ENCODE peak calls at places on chromosomes 2 and 18, in eight cellular contexts. T, I, C, J, G, A, U and P are unnamed samples.

GRCh38 chr2:27407798-27408491 is 1.4 kb downstream of the PPM1G start:
- DNase-seq in I (no peak), A (no peak), C (peak), J (peak), T (peak), G (no peak), U (no peak), P (no peak)

GRCh38 chr2:95061119-95061512 is 35.6 kb downstream of the MAL start:
- DNase-seq in A (no peak), T (no peak), J (no peak), C (no peak), U (no peak), I (no peak), G (no peak), P (no peak)

GRCh38 chr2:156405586-156405985 is 30.6 kb upstream of the GPD2 start:
- DNase-seq in T (no peak), A (no peak), J (no peak), I (peak), U (no peak), G (no peak), C (peak), P (no peak)

GRCh38 chr2:85741811-85742507 is 11.8 kb upstream of the ATOH8 start:
- DNase-seq in J (peak), G (no peak), A (no peak), T (peak), U (peak), I (peak), C (peak), P (no peak)

GRCh38 chr2:45889053-45889452 is 237.6 kb downstream of the PRKCE start:
- DNase-seq in U (no peak), A (peak), T (no peak), I (no peak), G (no peak), C (peak), J (no peak), P (no peak)

GRCh38 chr2:207352978-207353377 is 176.8 kb upstream of the CREB1 start:
- DNase-seq in I (no peak), U (no peak), J (no peak), G (no peak), C (no peak), A (no peak), T (peak), P (no peak)

GRCh38 chr18:25921677-25922421 is 168.6 kb downstream of the SS18 start:
- DNase-seq in U (no peak), J (peak), T (peak), I (no peak), C (peak), G (no peak), A (peak), P (no peak)

GRCh38 chr2:112175958-112176573 is 37.9 kb downstream of the FBLN7 start:
- DNase-seq in A (no peak), U (no peak), C (no peak), J (no peak), I (no peak), G (no peak), T (no peak), P (no peak)

GRCh38 chr2:48145845-48146452 is 239.7 kb upstream of the FBXO11 start:
- DNase-seq in T (no peak), U (no peak), I (no peak), A (no peak), C (no peak), G (no peak), J (no peak), P (no peak)

GRCh38 chr2:218981390-218982311 is 3.3 kb downstream of the FEV start:
- DNase-seq in G (no peak), C (no peak), U (peak), T (peak), I (no peak), J (no peak), A (peak), P (no peak)

GRCh38 chr2:27776097-27776496 is 4.6 kb downstream of the MRPL33 start:
- DNase-seq in U (no peak), I (peak), G (peak), C (peak), J (no peak), A (no peak), T (peak), P (no peak)

GRCh38 chr2:147818741-147819140 is 26.1 kb upstream of the ACVR2A start:
- DNase-seq in C (no peak), U (no peak), T (no peak), J (no peak), A (no peak), G (no peak), I (no peak), P (no peak)

GRCh38 chr2:170122883-170123547 is 54.9 kb upstream of the MYO3B start:
- DNase-seq in G (peak), U (no peak), I (no peak), C (peak), T (peak), J (no peak), A (no peak), P (peak)

GRCh38 chr18:79690586-79691482 is 11.2 kb downstream of the CTDP1 start:
- DNase-seq in T (no peak), A (no peak), I (no peak), J (no peak), U (no peak), C (no peak), G (no peak), P (no peak)

GRCh38 chr18:38301621-38302020 is 736.0 kb upstream of the CELF4 start:
- DNase-seq in U (no peak), A (no peak), C (no peak), I (no peak), T (no peak), G (no peak), J (no peak), P (peak)

GRCh38 chr18:59769105-59769865 is 72.1 kb upstream of the CCBE1 start:
- DNase-seq in I (no peak), A (no peak), J (no peak), U (no peak), G (no peak), T (no peak), C (peak), P (no peak)

GRCh38 chr18:59096098-59096779 is 43.4 kb upstream of the SEC11C start:
- DNase-seq in U (no peak), C (no peak), T (peak), G (no peak), I (no peak), A (no peak), J (peak), P (no peak)

GRCh38 chr18:74126684-74127482 is 20.8 kb downstream of the FBXO15 start:
- DNase-seq in I (no peak), J (no peak), A (no peak), T (no peak), C (no peak), G (no peak), U (no peak), P (no peak)

GRCh38 chr18:11027862-11028261 is 121.5 kb downstream of the PIEZO2 start:
- DNase-seq in U (no peak), C (no peak), T (no peak), G (no peak), I (no peak), J (no peak), A (no peak), P (no peak)

GRCh38 chr2:169363027-169363569 is 764 bp upstream of the LRP2 start:
- DNase-seq in U (no peak), C (no peak), J (no peak), T (no peak), I (no peak), A (no peak), G (no peak), P (no peak)

GRCh38 chr2:108911401-108911800 is 77.6 kb downstream of the EDAR start:
- DNase-seq in I (no peak), U (no peak), J (no peak), C (no peak), A (no peak), T (no peak), G (no peak), P (no peak)

GRCh38 chr18:6746386-6746960 is 17.0 kb downstream of the ARHGAP28 start:
- DNase-seq in I (no peak), C (peak), G (no peak), T (no peak), U (no peak), A (no peak), J (no peak), P (no peak)

GRCh38 chr2:101882948-101883347 is 108.8 kb upstream of the IL1R2 start:
- DNase-seq in C (no peak), G (no peak), I (no peak), U (no peak), A (no peak), T (no peak), J (no peak), P (no peak)

GRCh38 chr2:238941262-238941792 is 93.4 kb downstream of the TWIST2 start:
- DNase-seq in T (no peak), I (no peak), U (no peak), J (no peak), A (no peak), G (no peak), C (no peak), P (no peak)

GRCh38 chr2:144449028-144449406 is 70.9 kb downstream of the ZEB2 start:
- DNase-seq in U (peak), J (no peak), C (no peak), G (no peak), I (no peak), A (no peak), T (no peak), P (no peak)

GRCh38 chr2:168661404-168661869 is 141.0 kb upstream of the NOSTRIN start:
- DNase-seq in U (no peak), I (no peak), A (no peak), G (no peak), T (peak), C (no peak), J (no peak), P (no peak)

GRCh38 chr2:31284107-31284506 is 50.2 kb downstream of the EHD3 start:
- DNase-seq in C (no peak), T (no peak), G (no peak), I (no peak), U (no peak), A (no peak), J (no peak), P (no peak)

GRCh38 chr18:28690836-28691835 is 514.2 kb upstream of the CDH2 start:
- DNase-seq in T (no peak), J (no peak), A (no peak), G (no peak), I (no peak), U (no peak), C (no peak), P (no peak)

GRCh38 chr18:32446780-32447179 is 23.9 kb downstream of the GAREM1 start:
- DNase-seq in U (no peak), I (no peak), J (no peak), T (peak), G (no peak), A (no peak), C (no peak), P (no peak)